ENCODE peak calls at places on chromosomes 2 and 18, in five cellular contexts. C is breast epithelium, I is transverse colon, T is heart left ventricle, A is GM12892. K is an unnamed sample.

GRCh38 chr2:140786585-140786984 is 1344.2 kb downstream of the LRP1B start:
- DNase-seq in A (no peak), C (no peak), I (no peak), T (no peak), K (no peak)

GRCh38 chr18:13471971-13472628 is 253.5 kb downstream of the LDLRAD4 start:
- DNase-seq in A (no peak), T (no peak), C (no peak), I (no peak), K (no peak)

GRCh38 chr18:44733069-44733753 is 52.5 kb downstream of the SETBP1 start:
- DNase-seq in C (no peak), T (no peak), A (no peak), I (no peak), K (no peak)

GRCh38 chr2:16413257-16413656 is 252.4 kb downstream of the CYRIA start:
- DNase-seq in T (peak), A (no peak), C (no peak), I (no peak), K (no peak)

GRCh38 chr2:241803387-241804325 is 5.3 kb upstream of the NEU4 start:
- DNase-seq in A (peak), C (no peak), I (peak), T (peak), K (no peak)

GRCh38 chr2:117128471-117128870 is 686.0 kb upstream of the DDX18 start:
- DNase-seq in A (no peak), T (no peak), C (no peak), I (no peak), K (no peak)

GRCh38 chr18:75322206-75322605 is 105.3 kb downstream of the SMIM21 start:
- DNase-seq in C (no peak), I (no peak), T (no peak), A (no peak), K (no peak)

GRCh38 chr18:3305354-3305762 is 43.4 kb downstream of the MYL12B start:
- DNase-seq in T (no peak), I (no peak), C (no peak), A (no peak), K (peak)

GRCh38 chr2:69994166-69994565 is 32.7 kb upstream of the ASPRV1 start:
- DNase-seq in T (no peak), C (no peak), I (no peak), A (no peak), K (no peak)

GRCh38 chr18:48356151-48356745 is 52.9 kb downstream of the ZBTB7C start:
- DNase-seq in A (no peak), I (no peak), C (no peak), T (no peak), K (no peak)

GRCh38 chr2:215572341-215572848 is 136.5 kb upstream of the FN1 start:
- DNase-seq in C (no peak), A (no peak), T (no peak), I (no peak), K (no peak)

GRCh38 chr2:109290887-109291675 is 162.1 kb downstream of the SH3RF3 start:
- DNase-seq in A (no peak), T (peak), I (no peak), C (no peak), K (peak)

GRCh38 chr2:178333851-178334250 is 117.1 kb downstream of the PRKRA start:
- DNase-seq in I (no peak), A (no peak), C (no peak), T (no peak), K (no peak)

GRCh38 chr2:219689676-219690628 is 62.5 kb downstream of the SLC4A3 start:
- DNase-seq in T (no peak), I (peak), C (no peak), A (peak), K (peak)

DNA sequence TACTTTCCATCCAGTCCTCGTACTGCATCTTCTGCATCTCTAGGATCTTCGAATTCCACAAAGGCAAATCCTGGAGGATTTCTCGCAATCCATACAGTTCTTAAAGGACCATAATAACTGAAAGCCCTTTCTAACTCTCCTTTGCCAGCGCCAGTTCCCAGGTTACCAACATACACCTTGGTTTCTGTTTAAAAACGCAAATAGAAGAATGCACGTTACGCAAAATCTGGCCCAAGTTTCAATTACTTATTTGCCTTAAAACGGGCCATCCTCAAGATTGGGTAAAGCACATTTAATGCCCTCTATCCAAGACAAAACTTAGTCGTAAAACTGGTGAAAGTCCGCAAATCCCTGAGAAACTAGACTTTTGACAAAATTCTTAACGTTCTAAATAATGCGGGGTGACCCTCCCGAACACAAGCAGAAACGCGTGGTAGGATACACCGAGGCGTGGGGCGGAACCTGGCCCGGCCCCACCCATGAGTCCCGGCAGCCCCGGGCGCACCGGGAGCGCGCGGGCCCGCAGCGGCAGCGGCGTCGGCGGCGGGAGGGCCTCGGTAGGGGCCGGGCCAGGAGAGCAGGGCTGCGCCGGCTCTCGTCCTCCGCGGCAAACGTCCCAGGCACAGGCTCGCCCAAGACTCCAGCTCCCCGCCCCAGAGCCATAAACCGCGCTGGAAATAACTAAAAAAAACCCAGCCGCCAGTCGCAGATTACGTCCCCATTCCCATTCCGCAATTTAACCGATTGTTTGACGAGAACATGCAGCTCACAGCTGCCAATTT is 959 bp downstream of the SRSF7 start:
- DNase-seq in I (peak), C (peak), T (peak), A (peak), K (peak)
- TF ChIP-seq POLR2A in I (no peak), C (no peak), T (peak), A (no peak), K (peak)

GRCh38 chr2:173959909-173960308 is 5.3 kb downstream of the SP3 start:
- DNase-seq in I (no peak), C (no peak), T (no peak), A (no peak), K (no peak)

GRCh38 chr2:173959358-173959884 is 5.8 kb downstream of the SP3 start:
- DNase-seq in I (no peak), A (no peak), T (no peak), C (no peak), K (no peak)

GRCh38 chr2:173957517-173957916 is 7.7 kb downstream of the SP3 start:
- DNase-seq in I (no peak), A (no peak), C (no peak), T (no peak), K (no peak)

GRCh38 chr2:173956454-173956853 is 8.7 kb downstream of the SP3 start:
- DNase-seq in I (no peak), C (no peak), T (no peak), A (no peak), K (no peak)

GRCh38 chr2:173958198-173958846 is 6.9 kb downstream of the SP3 start:
- DNase-seq in A (no peak), C (no peak), T (no peak), I (no peak), K (no peak)
- TF ChIP-seq POLR2A in A (no peak), C (no peak), T (no peak), I (no peak), K (no peak)

GRCh38 chr2:42169100-42169868 is at the start of gene EML4:
- DNase-seq in C (peak), I (peak), A (peak), T (peak), K (peak)
- TF ChIP-seq POLR2A in C (no peak), I (peak), A (peak), T (peak), K (peak)

GRCh38 chr2:134862674-134863073 is 24.3 kb downstream of the ACMSD start:
- DNase-seq in C (no peak), T (no peak), I (no peak), A (no peak), K (no peak)
- TF ChIP-seq POLR2A in C (no peak), T (no peak), I (no peak), A (no peak), K (no peak)

DNA sequence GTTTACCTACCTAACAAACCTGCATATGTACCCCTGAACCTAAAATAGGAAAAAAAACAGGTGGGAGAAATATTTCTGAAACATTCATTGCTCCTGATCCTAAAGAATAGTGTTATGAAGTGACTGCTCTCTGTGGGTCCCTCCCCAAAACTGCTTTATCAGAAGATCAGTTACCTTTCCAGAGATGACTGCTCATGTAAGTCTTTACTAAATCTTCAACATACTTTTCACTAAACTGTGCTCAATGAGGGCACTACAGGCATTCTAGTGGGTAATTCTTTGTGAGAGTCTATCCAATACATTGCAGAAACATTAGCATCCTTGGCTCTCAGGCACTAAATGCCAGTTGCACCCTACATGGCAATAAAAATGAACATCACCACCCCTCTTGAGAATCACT is 189.3 kb upstream of the STK17B start:
- DNase-seq in C (no peak), A (no peak), T (no peak), I (no peak), K (no peak)
- TF ChIP-seq POLR2A in C (no peak), A (no peak), T (no peak), I (no peak), K (no peak)

K was measured in H54.